ENCODE peak calls at places on chromosomes 12 and 14, in six cellular contexts. One of them, this sample, is unnamed.
A peak's percentile ranks its signal among the peaks of the same experiment; 100 is the strongest.

GRCh38 chr14:37573355-37573754 is 21.7 kb downstream of the FOXA1 start:
- DNase-seq in fibroblast of mammary gland: no peak
- DNase-seq in AG04449: no peak
- DNase-seq in IMR-90: no peak
- DNase-seq in A673: no peak
- DNase-seq in body of pancreas: no peak
- DNase-seq in this sample: no peak

GRCh38 chr12:15752780-15753179 is 36.4 kb downstream of the EPS8 start:
- DNase-seq in AG04449: peak; percentile 37
- DNase-seq in body of pancreas: no peak
- DNase-seq in IMR-90: peak; percentile 80
- DNase-seq in A673: no peak
- DNase-seq in fibroblast of mammary gland: peak; percentile 65
- DNase-seq in this sample: no peak

GRCh38 chr12:131003676-131004075 is 50.0 kb downstream of the ADGRD1 start:
- DNase-seq in fibroblast of mammary gland: no peak
- DNase-seq in body of pancreas: no peak
- DNase-seq in IMR-90: no peak
- DNase-seq in A673: no peak
- DNase-seq in AG04449: no peak
- DNase-seq in this sample: no peak

GRCh38 chr12:70619471-70620152 is 17.6 kb downstream of the PTPRB start:
- DNase-seq in fibroblast of mammary gland: no peak
- DNase-seq in A673: no peak
- DNase-seq in body of pancreas: no peak
- DNase-seq in AG04449: no peak
- DNase-seq in IMR-90: peak; percentile 70
- DNase-seq in this sample: no peak

GRCh38 chr12:48351022-48351708 is 446 bp upstream of the ZNF641 start:
- DNase-seq in body of pancreas: peak; percentile 84
- DNase-seq in AG04449: no peak
- DNase-seq in fibroblast of mammary gland: peak; percentile 66
- DNase-seq in IMR-90: peak; percentile 59
- DNase-seq in A673: peak; percentile 44
- DNase-seq in this sample: no peak

GRCh38 chr14:75156111-75156510 is 20.3 kb downstream of the TMED10 start:
- DNase-seq in A673: no peak
- DNase-seq in IMR-90: no peak
- DNase-seq in body of pancreas: no peak
- DNase-seq in fibroblast of mammary gland: no peak
- DNase-seq in AG04449: no peak
- DNase-seq in this sample: no peak

GRCh38 chr14:23663127-23663526 is 27.0 kb downstream of the DHRS2 start:
- DNase-seq in IMR-90: no peak
- DNase-seq in body of pancreas: no peak
- DNase-seq in A673: no peak
- DNase-seq in fibroblast of mammary gland: no peak
- DNase-seq in AG04449: no peak
- DNase-seq in this sample: no peak

GRCh38 chr12:116616536-116617248 is 57.5 kb downstream of the MAP1LC3B2 start:
- DNase-seq in IMR-90: no peak
- DNase-seq in fibroblast of mammary gland: no peak
- DNase-seq in AG04449: no peak
- DNase-seq in body of pancreas: no peak
- DNase-seq in A673: no peak
- DNase-seq in this sample: no peak

GRCh38 chr12:87413784-87414183 is 615.4 kb downstream of the C12orf50 start:
- DNase-seq in A673: peak; percentile 58
- DNase-seq in body of pancreas: no peak
- DNase-seq in AG04449: no peak
- DNase-seq in fibroblast of mammary gland: peak; percentile 12
- DNase-seq in IMR-90: peak; percentile 47
- DNase-seq in this sample: no peak

GRCh38 chr14:72142328-72142727 is 210.1 kb downstream of the RGS6 start:
- DNase-seq in body of pancreas: no peak
- DNase-seq in AG04449: no peak
- DNase-seq in fibroblast of mammary gland: no peak
- DNase-seq in IMR-90: no peak
- DNase-seq in A673: peak; percentile 4
- DNase-seq in this sample: no peak

GRCh38 chr14:88470542-88471440 is 84.0 kb downstream of the PTPN21 start:
- DNase-seq in IMR-90: peak; percentile 63
- DNase-seq in fibroblast of mammary gland: peak; percentile 51
- DNase-seq in A673: no peak
- DNase-seq in AG04449: no peak
- DNase-seq in body of pancreas: no peak
- DNase-seq in this sample: no peak

GRCh38 chr14:77409131-77409533 is 14.2 kb downstream of the NOXRED1 start:
- DNase-seq in IMR-90: no peak
- DNase-seq in AG04449: no peak
- DNase-seq in body of pancreas: no peak
- DNase-seq in fibroblast of mammary gland: peak; percentile 10
- DNase-seq in A673: no peak
- DNase-seq in this sample: no peak

GRCh38 chr12:123949118-123949774 is 23.4 kb downstream of the CCDC92 start:
- DNase-seq in fibroblast of mammary gland: no peak
- DNase-seq in IMR-90: no peak
- DNase-seq in A673: no peak
- DNase-seq in body of pancreas: no peak
- DNase-seq in AG04449: no peak
- DNase-seq in this sample: peak; percentile 70

GRCh38 chr12:120495189-120495722 is 657 bp upstream of the DYNLL1 start:
- DNase-seq in fibroblast of mammary gland: no peak
- DNase-seq in AG04449: no peak
- DNase-seq in body of pancreas: no peak
- DNase-seq in IMR-90: no peak
- DNase-seq in A673: no peak
- DNase-seq in this sample: no peak

GRCh38 chr14:50943261-50943942 is 881 bp downstream of the PYGL start:
- DNase-seq in A673: no peak
- DNase-seq in AG04449: no peak
- DNase-seq in body of pancreas: peak; percentile 50
- DNase-seq in fibroblast of mammary gland: peak; percentile 69
- DNase-seq in IMR-90: peak; percentile 28
- DNase-seq in this sample: no peak

GRCh38 chr12:107027304-107028053 is 40.5 kb upstream of the MTERF2 start:
- DNase-seq in IMR-90: peak; percentile 96
- DNase-seq in AG04449: peak; percentile 93
- DNase-seq in fibroblast of mammary gland: peak; percentile 94
- DNase-seq in A673: peak; percentile 25
- DNase-seq in body of pancreas: peak; percentile 28
- DNase-seq in this sample: no peak

GRCh38 chr12:46065412-46066166 is 75.2 kb upstream of the SCAF11 start:
- DNase-seq in A673: no peak
- DNase-seq in body of pancreas: no peak
- DNase-seq in IMR-90: no peak
- DNase-seq in fibroblast of mammary gland: no peak
- DNase-seq in AG04449: no peak
- DNase-seq in this sample: no peak

GRCh38 chr14:61252354-61253063 is 28.6 kb downstream of the TMEM30B start:
- DNase-seq in body of pancreas: peak; percentile 80
- DNase-seq in A673: peak; percentile 93
- DNase-seq in IMR-90: peak; percentile 99
- DNase-seq in fibroblast of mammary gland: peak; percentile 97
- DNase-seq in AG04449: peak; percentile 95
- DNase-seq in this sample: peak; percentile 91

GRCh38 chr14:29175706-29176105 is 409.1 kb downstream of the FOXG1 start:
- DNase-seq in IMR-90: no peak
- DNase-seq in A673: no peak
- DNase-seq in body of pancreas: no peak
- DNase-seq in AG04449: no peak
- DNase-seq in fibroblast of mammary gland: no peak
- DNase-seq in this sample: no peak

GRCh38 chr12:22312336-22312735 is 22.2 kb downstream of the ST8SIA1 start:
- DNase-seq in body of pancreas: no peak
- DNase-seq in IMR-90: peak; percentile 54
- DNase-seq in A673: no peak
- DNase-seq in AG04449: no peak
- DNase-seq in fibroblast of mammary gland: peak; percentile 78
- DNase-seq in this sample: no peak

GRCh38 chr12:91109148-91109564 is 2.1 kb downstream of the LUM start:
- DNase-seq in fibroblast of mammary gland: peak; percentile 80
- DNase-seq in body of pancreas: peak; percentile 82
- DNase-seq in AG04449: no peak
- DNase-seq in A673: peak; percentile 64
- DNase-seq in IMR-90: peak; percentile 80
- DNase-seq in this sample: peak; percentile 88

GRCh38 chr12:117707861-117708260 is 260.9 kb downstream of the KSR2 start:
- DNase-seq in body of pancreas: no peak
- DNase-seq in AG04449: no peak
- DNase-seq in fibroblast of mammary gland: no peak
- DNase-seq in IMR-90: no peak
- DNase-seq in A673: no peak
- DNase-seq in this sample: no peak

GRCh38 chr12:2664721-2665577 is 129.8 kb upstream of the FKBP4 start:
- DNase-seq in AG04449: no peak
- DNase-seq in body of pancreas: no peak
- DNase-seq in A673: no peak
- DNase-seq in fibroblast of mammary gland: no peak
- DNase-seq in IMR-90: no peak
- DNase-seq in this sample: peak; percentile 80

GRCh38 chr12:50589650-50590435 is 85.1 kb downstream of the DIP2B start:
- DNase-seq in AG04449: peak; percentile 80
- DNase-seq in IMR-90: peak; percentile 97
- DNase-seq in fibroblast of mammary gland: peak; percentile 70
- DNase-seq in A673: peak; percentile 97
- DNase-seq in body of pancreas: no peak
- DNase-seq in this sample: no peak

GRCh38 chr12:94145231-94145979 is 3.0 kb upstream of the PLXNC1 start:
- DNase-seq in fibroblast of mammary gland: peak; percentile 68
- DNase-seq in IMR-90: peak; percentile 55
- DNase-seq in body of pancreas: no peak
- DNase-seq in AG04449: no peak
- DNase-seq in A673: peak; percentile 70
- DNase-seq in this sample: no peak

GRCh38 chr14:96145116-96145864 is 59.3 kb upstream of the BDKRB2 start:
- DNase-seq in AG04449: peak; percentile 65
- DNase-seq in IMR-90: peak; percentile 91
- DNase-seq in body of pancreas: no peak
- DNase-seq in fibroblast of mammary gland: peak; percentile 78
- DNase-seq in A673: no peak
- DNase-seq in this sample: no peak

DNA sequence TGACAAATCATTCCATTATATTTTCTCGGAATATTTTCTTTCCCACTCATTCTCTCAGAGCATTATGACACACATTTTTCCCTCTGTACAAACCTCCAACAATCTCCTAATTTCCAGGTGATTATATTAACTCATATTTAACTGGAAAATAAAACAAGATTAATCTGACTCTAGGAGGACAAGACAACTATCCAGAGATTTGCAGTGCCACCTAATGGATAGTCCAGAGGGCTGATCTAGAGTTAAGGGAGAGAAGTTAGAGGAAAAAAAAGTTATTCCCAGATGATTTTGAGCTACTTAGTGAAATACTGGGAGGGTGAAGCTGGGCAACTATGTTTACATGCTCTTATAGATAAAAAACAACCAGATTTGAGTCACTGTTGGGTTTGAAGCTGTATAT is 161.7 kb downstream of the ALX1 start:
- DNase-seq in AG04449: no peak
- DNase-seq in fibroblast of mammary gland: peak; percentile 9
- DNase-seq in A673: peak; percentile 57
- DNase-seq in IMR-90: peak; percentile 7
- DNase-seq in body of pancreas: no peak
- DNase-seq in this sample: no peak
- TF ChIP-seq CTCF in AG04449: peak; percentile 7
- TF ChIP-seq CTCF in fibroblast of mammary gland: peak; percentile 24
- TF ChIP-seq CTCF in A673: peak; percentile 66
- TF ChIP-seq CTCF in IMR-90: peak; percentile 23
- TF ChIP-seq CTCF in body of pancreas: no peak
- TF ChIP-seq CTCF in this sample: peak; percentile 62

DNA sequence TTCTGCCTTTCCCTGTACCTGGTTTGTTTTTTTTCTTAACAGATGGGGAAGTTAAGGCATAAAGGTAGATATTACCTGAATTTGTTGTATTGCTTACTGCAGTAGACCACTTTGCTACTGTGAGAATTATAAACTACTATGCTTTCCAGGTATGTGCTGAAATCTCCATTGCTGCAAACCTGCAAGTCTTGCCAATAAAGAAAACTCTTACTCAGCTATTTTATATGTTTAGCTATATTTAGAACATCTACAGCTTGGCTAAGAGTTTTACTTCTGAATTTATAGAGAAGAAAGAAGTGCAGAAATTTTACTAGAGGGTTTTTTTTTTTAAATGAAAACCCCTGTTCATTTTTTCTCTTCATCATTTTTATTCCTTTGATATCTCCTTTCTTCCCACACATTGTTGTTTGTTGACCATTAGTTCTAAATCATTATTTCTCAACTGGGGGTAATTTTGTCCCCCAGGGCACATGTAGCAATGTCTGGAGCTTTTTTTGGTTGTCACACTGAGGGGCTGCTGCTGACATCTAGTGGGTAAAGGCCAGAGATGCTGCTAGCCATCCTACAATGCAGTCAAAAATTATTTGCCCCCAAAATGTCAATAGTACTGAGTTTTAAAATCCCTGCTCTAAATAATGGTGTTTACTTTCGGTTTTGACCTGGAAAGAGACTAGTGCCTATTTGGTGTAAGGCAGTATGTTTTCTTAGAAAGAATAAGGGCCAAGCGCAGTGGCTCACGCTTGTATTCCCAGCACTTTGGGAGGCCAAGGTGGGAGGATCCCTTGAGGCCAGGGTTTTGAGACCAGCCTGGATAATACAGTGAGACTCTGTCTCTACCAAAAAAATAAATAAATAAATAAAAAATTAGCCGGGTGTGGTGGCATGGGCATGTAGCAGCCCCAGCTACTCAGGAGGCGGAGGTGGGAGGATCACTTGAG is 48.6 kb downstream of the PCNX1 start:
- DNase-seq in AG04449: no peak
- DNase-seq in body of pancreas: no peak
- DNase-seq in IMR-90: peak; percentile 26
- DNase-seq in A673: peak; percentile 60
- DNase-seq in fibroblast of mammary gland: peak; percentile 55
- DNase-seq in this sample: no peak
- TF ChIP-seq CTCF in AG04449: peak; percentile 62
- TF ChIP-seq CTCF in body of pancreas: no peak
- TF ChIP-seq CTCF in IMR-90: peak; percentile 69
- TF ChIP-seq CTCF in A673: peak; percentile 74
- TF ChIP-seq CTCF in fibroblast of mammary gland: peak; percentile 76
- TF ChIP-seq CTCF in this sample: peak; percentile 74

DNA sequence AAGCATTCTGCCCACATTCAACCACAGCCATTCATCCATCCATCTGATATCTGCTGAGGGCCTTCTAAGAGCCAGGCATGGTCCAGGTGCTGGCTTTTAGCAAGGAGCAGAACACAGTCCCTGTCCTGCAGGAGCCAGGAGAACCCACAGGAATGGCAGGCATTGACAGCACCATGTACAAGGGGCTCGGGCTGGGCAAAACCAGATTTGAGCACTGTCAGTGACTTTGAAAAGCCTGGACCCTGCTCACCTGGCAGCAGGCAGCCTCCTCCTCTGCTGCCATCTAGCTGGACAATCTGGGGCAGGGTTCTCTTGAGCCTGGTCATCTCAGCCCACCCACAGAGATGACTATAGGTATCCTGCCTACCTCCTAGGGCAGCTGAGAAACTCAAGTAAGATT is 136.9 kb downstream of the ZFP36L1 start:
- DNase-seq in IMR-90: no peak
- DNase-seq in AG04449: no peak
- DNase-seq in A673: no peak
- DNase-seq in body of pancreas: peak; percentile 49
- DNase-seq in fibroblast of mammary gland: no peak
- DNase-seq in this sample: peak; percentile 57
- TF ChIP-seq CTCF in IMR-90: no peak
- TF ChIP-seq CTCF in AG04449: no peak
- TF ChIP-seq CTCF in A673: no peak
- TF ChIP-seq CTCF in body of pancreas: peak; percentile 40
- TF ChIP-seq CTCF in fibroblast of mammary gland: no peak
- TF ChIP-seq CTCF in this sample: peak; percentile 40

GRCh38 chr14:73719361-73719760 is 5.2 kb upstream of the PNMA1 start:
- DNase-seq in IMR-90: no peak
- DNase-seq in AG04449: no peak
- DNase-seq in body of pancreas: no peak
- DNase-seq in fibroblast of mammary gland: no peak
- DNase-seq in A673: no peak
- DNase-seq in this sample: no peak
- TF ChIP-seq CTCF in IMR-90: no peak
- TF ChIP-seq CTCF in AG04449: no peak
- TF ChIP-seq CTCF in body of pancreas: no peak
- TF ChIP-seq CTCF in fibroblast of mammary gland: no peak
- TF ChIP-seq CTCF in A673: no peak
- TF ChIP-seq CTCF in this sample: no peak

This sample was measured in osteocyte.